ENCODE peak calls at places on chromosomes 7 and 10, in four cellular contexts. One of them, this sample, is unnamed.

GRCh38 chr10:20596065-20596760 is 300.9 kb downstream of the NEBL start:
- DNase-seq in IMR-90: peak; percentile 1
- DNase-seq in mesendoderm: no peak
- DNase-seq in H1: no peak
- DNase-seq in this sample: no peak

GRCh38 chr7:35848728-35849127 is 47.9 kb downstream of the SEPTIN7 start:
- DNase-seq in H1: no peak
- DNase-seq in IMR-90: no peak
- DNase-seq in mesendoderm: peak; percentile 37
- DNase-seq in this sample: no peak

GRCh38 chr10:25766687-25767221 is 167.3 kb upstream of the MYO3A start:
- DNase-seq in H1: peak; percentile 84
- DNase-seq in mesendoderm: peak; percentile 90
- DNase-seq in IMR-90: no peak
- DNase-seq in this sample: peak; percentile 91

GRCh38 chr7:114853189-114853588 is 68.7 kb upstream of the MDFIC start:
- DNase-seq in IMR-90: no peak
- DNase-seq in mesendoderm: no peak
- DNase-seq in H1: no peak
- DNase-seq in this sample: no peak

GRCh38 chr10:30510184-30510931 is 76.4 kb downstream of the MAP3K8 start:
- DNase-seq in H1: no peak
- DNase-seq in mesendoderm: no peak
- DNase-seq in IMR-90: peak; percentile 74
- DNase-seq in this sample: no peak

GRCh38 chr10:62584726-62585125 is 210.6 kb downstream of the ZNF365 start:
- DNase-seq in IMR-90: peak; percentile 73
- DNase-seq in mesendoderm: no peak
- DNase-seq in H1: no peak
- DNase-seq in this sample: no peak

GRCh38 chr10:11715815-11716494 is 26.2 kb upstream of the ECHDC3 start:
- DNase-seq in mesendoderm: no peak
- DNase-seq in H1: no peak
- DNase-seq in IMR-90: no peak
- DNase-seq in this sample: no peak

GRCh38 chr10:118423800-118424479 is 81.8 kb upstream of the FAM204A start:
- DNase-seq in mesendoderm: peak; percentile 97
- DNase-seq in H1: peak; percentile 92
- DNase-seq in IMR-90: peak; percentile 81
- DNase-seq in this sample: peak; percentile 93

GRCh38 chr10:75043256-75044121 is 68.0 kb upstream of the SAMD8 start:
- DNase-seq in IMR-90: no peak
- DNase-seq in H1: no peak
- DNase-seq in mesendoderm: no peak
- DNase-seq in this sample: peak; percentile 85

GRCh38 chr7:126780993-126781392 is 471.7 kb downstream of the GRM8 start:
- DNase-seq in IMR-90: no peak
- DNase-seq in H1: no peak
- DNase-seq in mesendoderm: no peak
- DNase-seq in this sample: no peak

GRCh38 chr10:3635697-3636096 is 149.3 kb downstream of the KLF6 start:
- DNase-seq in mesendoderm: no peak
- DNase-seq in IMR-90: no peak
- DNase-seq in H1: no peak
- DNase-seq in this sample: no peak

GRCh38 chr10:60388116-60388515 is 1.6 kb downstream of the ANK3 start:
- DNase-seq in mesendoderm: no peak
- DNase-seq in IMR-90: no peak
- DNase-seq in H1: no peak
- DNase-seq in this sample: no peak

GRCh38 chr7:50723888-50724287 is 58.8 kb downstream of the GRB10 start:
- DNase-seq in IMR-90: no peak
- DNase-seq in mesendoderm: no peak
- DNase-seq in H1: no peak
- DNase-seq in this sample: no peak

GRCh38 chr7:158377800-158378623 is 209.6 kb downstream of the PTPRN2 start:
- DNase-seq in IMR-90: no peak
- DNase-seq in mesendoderm: no peak
- DNase-seq in H1: no peak
- DNase-seq in this sample: no peak

GRCh38 chr7:123557016-123557630 is 495 bp downstream of the NDUFA5 start:
- DNase-seq in H1: no peak
- DNase-seq in mesendoderm: no peak
- DNase-seq in IMR-90: peak; percentile 10
- DNase-seq in this sample: no peak

GRCh38 chr10:12847361-12847975 is 154.0 kb downstream of the CCDC3 start:
- DNase-seq in mesendoderm: peak; percentile 86
- DNase-seq in IMR-90: no peak
- DNase-seq in H1: peak; percentile 96
- DNase-seq in this sample: peak; percentile 88

GRCh38 chr10:6195891-6196290 is 6.8 kb upstream of the PFKFB3 start:
- DNase-seq in H1: no peak
- DNase-seq in IMR-90: no peak
- DNase-seq in mesendoderm: no peak
- DNase-seq in this sample: no peak

GRCh38 chr7:145050415-145050814 is 214.6 kb upstream of the TPK1 start:
- DNase-seq in IMR-90: no peak
- DNase-seq in H1: no peak
- DNase-seq in mesendoderm: peak; percentile 7
- DNase-seq in this sample: no peak

GRCh38 chr10:122054046-122055025 is 65.4 kb downstream of the TACC2 start:
- DNase-seq in mesendoderm: peak; percentile 79
- DNase-seq in IMR-90: peak; percentile 68
- DNase-seq in H1: peak; percentile 80
- DNase-seq in this sample: peak; percentile 74

GRCh38 chr7:25860206-25860881 is 291.7 kb upstream of the NFE2L3 start:
- DNase-seq in mesendoderm: peak; percentile 62
- DNase-seq in IMR-90: peak; percentile 24
- DNase-seq in H1: peak; percentile 55
- DNase-seq in this sample: peak; percentile 72

GRCh38 chr10:11429439-11430052 is 181.9 kb downstream of the USP6NL start:
- DNase-seq in IMR-90: peak; percentile 10
- DNase-seq in H1: no peak
- DNase-seq in mesendoderm: no peak
- DNase-seq in this sample: peak; percentile 17

GRCh38 chr7:128957613-128958012 is 19.9 kb downstream of the IRF5 start:
- DNase-seq in H1: no peak
- DNase-seq in IMR-90: no peak
- DNase-seq in mesendoderm: no peak
- DNase-seq in this sample: no peak

GRCh38 chr7:64308019-64308275 is 5.8 kb upstream of the ZNF736 start:
- DNase-seq in IMR-90: no peak
- DNase-seq in mesendoderm: no peak
- DNase-seq in H1: no peak
- DNase-seq in this sample: no peak

GRCh38 chr7:18400726-18401125 is 94.8 kb upstream of the HDAC9 start:
- DNase-seq in IMR-90: peak; percentile 58
- DNase-seq in mesendoderm: no peak
- DNase-seq in H1: no peak
- DNase-seq in this sample: no peak

GRCh38 chr10:87702260-87702972 is 42.7 kb downstream of the PAPSS2 start:
- DNase-seq in H1: no peak
- DNase-seq in IMR-90: no peak
- DNase-seq in mesendoderm: no peak
- DNase-seq in this sample: no peak

GRCh38 chr7:33463131-33463530 is 333.8 kb downstream of the BBS9 start:
- DNase-seq in H1: no peak
- DNase-seq in IMR-90: no peak
- DNase-seq in mesendoderm: no peak
- DNase-seq in this sample: no peak

GRCh38 chr10:60883187-60883586 is 60.8 kb downstream of the RHOBTB1 start:
- DNase-seq in IMR-90: peak; percentile 24
- DNase-seq in mesendoderm: peak; percentile 56
- DNase-seq in H1: no peak
- DNase-seq in this sample: no peak

GRCh38 chr10:58967551-58968418 is 208.7 kb upstream of the PHYHIPL start:
- DNase-seq in IMR-90: no peak
- DNase-seq in H1: peak; percentile 77
- DNase-seq in mesendoderm: peak; percentile 93
- DNase-seq in this sample: peak; percentile 93

GRCh38 chr10:48531486-48531885 is 73.4 kb downstream of the ARHGAP22 start:
- DNase-seq in IMR-90: no peak
- DNase-seq in mesendoderm: no peak
- DNase-seq in H1: no peak
- DNase-seq in this sample: peak; percentile 0

GRCh38 chr10:100535715-100536353 is at the start of gene HIF1AN:
- DNase-seq in H1: peak; percentile 87
- DNase-seq in IMR-90: peak; percentile 95
- DNase-seq in mesendoderm: peak; percentile 97
- DNase-seq in this sample: peak; percentile 90

GRCh38 chr10:90051474-90051873 is 350.1 kb downstream of the KIF20B start:
- DNase-seq in IMR-90: no peak
- DNase-seq in mesendoderm: no peak
- DNase-seq in H1: no peak
- DNase-seq in this sample: no peak

GRCh38 chr10:48611133-48611532 is 6.3 kb upstream of the ARHGAP22 start:
- DNase-seq in IMR-90: no peak
- DNase-seq in H1: peak; percentile 28
- DNase-seq in mesendoderm: no peak
- DNase-seq in this sample: no peak

GRCh38 chr10:34504534-34504933 is 310.6 kb downstream of the PARD3 start:
- DNase-seq in H1: no peak
- DNase-seq in mesendoderm: peak; percentile 95
- DNase-seq in IMR-90: peak; percentile 71
- DNase-seq in this sample: no peak
- H2BK15ac ChIP-seq in H1: no peak overlapping the region
- H2BK15ac ChIP-seq in mesendoderm: no peak overlapping the region
- H2BK15ac ChIP-seq in IMR-90: no peak overlapping the region
- H2BK15ac ChIP-seq in this sample: no peak overlapping the region

GRCh38 chr10:113517165-113517892 is 35.5 kb upstream of the HABP2 start:
- DNase-seq in H1: no peak
- DNase-seq in IMR-90: no peak
- DNase-seq in mesendoderm: no peak
- DNase-seq in this sample: no peak
- H2BK15ac ChIP-seq in H1: no peak overlapping the region
- H2BK15ac ChIP-seq in IMR-90: no peak overlapping the region
- H2BK15ac ChIP-seq in mesendoderm: no peak overlapping the region
- H2BK15ac ChIP-seq in this sample: no peak overlapping the region

DNA sequence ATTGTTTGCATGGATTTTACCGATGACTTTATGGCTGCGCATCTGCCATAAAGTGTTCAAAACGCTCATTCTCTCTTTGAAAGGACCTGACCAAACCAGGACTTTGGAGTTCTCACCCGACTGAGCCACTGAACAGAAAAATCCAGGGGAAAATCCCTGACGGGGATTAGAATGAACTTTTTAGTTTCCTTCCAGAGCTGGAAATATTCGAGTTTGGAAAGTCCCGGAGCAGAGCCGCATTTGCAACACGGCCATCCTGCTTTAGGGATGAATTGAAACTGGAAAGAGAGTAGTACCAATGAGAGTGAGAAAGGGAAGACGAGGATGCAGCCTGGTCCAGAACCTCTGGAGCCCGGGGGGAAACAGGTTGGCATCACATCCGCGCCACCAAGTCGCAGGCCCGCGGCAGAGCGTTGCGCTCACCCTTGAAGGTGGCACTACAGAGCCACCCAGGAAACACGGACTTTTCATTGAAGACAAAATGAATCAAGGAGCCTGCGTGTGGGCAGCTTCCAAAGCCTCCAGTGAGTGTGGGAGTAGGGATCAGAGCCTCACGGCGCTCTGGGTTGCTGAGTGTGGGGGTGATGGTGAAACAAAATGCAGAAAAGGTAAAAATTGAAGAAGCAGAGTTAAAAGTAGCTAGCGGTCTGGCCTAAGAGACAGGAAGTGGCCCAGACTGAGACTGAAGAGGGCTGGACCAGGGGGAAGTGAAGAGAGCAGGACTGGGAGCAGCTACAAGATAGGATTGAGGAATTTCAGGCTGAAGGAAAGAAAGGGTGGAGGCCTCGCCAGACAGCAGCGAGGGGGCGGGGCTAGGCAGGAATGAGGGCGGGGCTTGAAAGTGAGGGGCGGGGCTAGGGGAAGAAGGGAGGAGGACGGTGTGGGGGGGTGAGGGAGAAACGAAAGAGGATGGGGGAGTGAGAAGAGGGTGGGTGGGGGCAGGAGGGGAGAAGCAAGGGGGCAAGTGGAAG is 1.9 kb downstream of the SMURF1 start:
- DNase-seq in H1: peak; percentile 81
- DNase-seq in mesendoderm: peak; percentile 96
- DNase-seq in IMR-90: peak; percentile 79
- DNase-seq in this sample: peak; percentile 77
- H2BK15ac ChIP-seq in H1: no peak overlapping the region
- H2BK15ac ChIP-seq in mesendoderm: no peak overlapping the region
- H2BK15ac ChIP-seq in IMR-90: peak overlapping the region; percentile 59
- H2BK15ac ChIP-seq in this sample: no peak overlapping the region

DNA sequence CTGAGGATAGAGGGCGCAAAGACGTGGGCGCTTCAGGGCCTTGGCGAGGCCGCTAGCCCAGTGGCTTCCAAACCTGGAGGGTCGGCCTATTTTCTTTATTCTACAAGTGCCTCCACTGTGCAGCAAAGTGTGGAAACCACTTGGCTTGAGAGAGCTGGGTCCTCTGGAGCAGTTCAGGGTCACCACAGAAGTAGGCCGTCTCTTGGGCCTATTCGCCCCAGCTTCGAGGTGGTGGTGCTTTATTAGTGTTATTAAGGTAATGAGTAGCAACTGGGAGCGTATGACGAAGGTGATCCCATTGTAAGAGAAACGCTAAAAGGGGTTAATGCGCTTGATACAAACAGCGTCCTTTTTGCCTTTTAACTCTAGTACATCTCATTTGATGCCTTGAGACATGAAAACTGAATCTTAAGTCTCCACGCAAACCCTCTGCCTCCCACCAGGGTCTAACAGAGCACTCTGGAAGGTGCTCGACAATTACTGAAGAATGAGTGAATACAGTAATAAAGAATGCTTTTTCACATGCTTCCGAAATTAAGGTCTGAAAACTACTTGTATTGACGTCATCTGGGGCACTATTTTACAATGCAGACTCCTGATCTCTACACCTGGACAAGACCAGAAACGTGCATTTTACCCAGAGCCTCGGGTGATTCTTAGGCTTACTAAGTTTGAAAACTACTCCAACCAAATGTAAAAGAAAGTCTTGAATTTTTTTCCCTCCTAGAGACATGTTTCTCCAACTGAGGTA is 647 bp upstream of the GSAP start:
- DNase-seq in IMR-90: no peak
- DNase-seq in mesendoderm: peak; percentile 47
- DNase-seq in H1: no peak
- DNase-seq in this sample: no peak
- H2BK15ac ChIP-seq in IMR-90: peak overlapping the region; percentile 73
- H2BK15ac ChIP-seq in mesendoderm: no peak overlapping the region
- H2BK15ac ChIP-seq in H1: no peak overlapping the region
- H2BK15ac ChIP-seq in this sample: no peak overlapping the region